ENCODE peak calls at places on chromosomes 13 and 19, in five cellular contexts. T, R, F, W and H are unnamed samples.

GRCh38 chr19:17234911-17235617 is 9.0 kb downstream of the OCEL1 start:
- DNase-seq in T (no peak), R (peak; percentile 56), F (no peak), W (peak; percentile 71), H (peak; percentile 79)

GRCh38 chr13:26722321-26722720 is 38.3 kb downstream of the GPR12 start:
- DNase-seq in T (no peak), R (no peak), F (no peak), W (no peak), H (no peak)

GRCh38 chr13:20475927-20476691 is 49.5 kb downstream of the CRYL1 start:
- DNase-seq in T (no peak), R (peak; percentile 79), F (no peak), W (no peak), H (peak; percentile 72)

GRCh38 chr19:7742991-7743390 is 4.3 kb downstream of the CD209 start:
- DNase-seq in T (peak; percentile 28), R (no peak), F (no peak), W (no peak), H (no peak)

GRCh38 chr13:43122706-43123268 is 99.4 kb downstream of the DNAJC15 start:
- DNase-seq in T (peak; percentile 42), R (no peak), F (peak; percentile 53), W (no peak), H (no peak)

GRCh38 chr13:46100191-46100877 is 4.5 kb downstream of the CPB2 start:
- DNase-seq in T (no peak), R (peak; percentile 23), F (no peak), W (no peak), H (no peak)

GRCh38 chr13:110163020-110163658 is 143.8 kb downstream of the COL4A1 start:
- DNase-seq in T (no peak), R (no peak), F (no peak), W (no peak), H (no peak)

GRCh38 chr19:28603453-28603852 is 609.5 kb downstream of the UQCRFS1 start:
- DNase-seq in T (no peak), R (no peak), F (no peak), W (no peak), H (no peak)

GRCh38 chr19:33384983-33385382 is 11.5 kb downstream of the CEBPG start:
- DNase-seq in T (no peak), R (no peak), F (no peak), W (no peak), H (no peak)

GRCh38 chr19:30621326-30621920 is 249.2 kb downstream of the ZNF536 start:
- DNase-seq in T (no peak), R (no peak), F (peak; percentile 74), W (no peak), H (no peak)

GRCh38 chr13:93776936-93777335 is 550.3 kb downstream of the GPC6 start:
- DNase-seq in T (no peak), R (peak; percentile 71), F (no peak), W (no peak), H (no peak)

GRCh38 chr13:67223742-67224141 is 6.4 kb downstream of the PCDH9 start:
- DNase-seq in T (no peak), R (no peak), F (no peak), W (no peak), H (no peak)

GRCh38 chr13:111668451-111668850 is 348.0 kb downstream of the TEX29 start:
- DNase-seq in T (no peak), R (no peak), F (no peak), W (no peak), H (no peak)

GRCh38 chr19:17616961-17617806 is 61.7 kb downstream of the COLGALT1 start:
- DNase-seq in T (no peak), R (no peak), F (peak; percentile 30), W (no peak), H (no peak)

GRCh38 chr13:41458187-41458938 is 1.0 kb downstream of the RGCC start:
- DNase-seq in T (no peak), R (no peak), F (no peak), W (peak; percentile 75), H (peak; percentile 72)

GRCh38 chr13:41459754-41460111 is 2.4 kb downstream of the RGCC start:
- DNase-seq in T (no peak), R (no peak), F (no peak), W (no peak), H (no peak)

GRCh38 chr13:41457589-41458186 is 338 bp downstream of the RGCC start:
- DNase-seq in T (no peak), R (no peak), F (no peak), W (peak; percentile 62), H (peak; percentile 60)

GRCh38 chr13:41460930-41461329 is 3.6 kb downstream of the RGCC start:
- DNase-seq in T (no peak), R (no peak), F (no peak), W (no peak), H (no peak)

GRCh38 chr13:41458939-41459753 is 1.8 kb downstream of the RGCC start:
- DNase-seq in T (no peak), R (peak; percentile 82), F (no peak), W (peak; percentile 65), H (no peak)
- H3K4me3 ChIP-seq in T (peak overlapping the region; percentile 94), R (peak overlapping the region; percentile 70), F (no peak overlapping the region), W (peak overlapping the region; percentile 80), H (no peak overlapping the region)

DNA sequence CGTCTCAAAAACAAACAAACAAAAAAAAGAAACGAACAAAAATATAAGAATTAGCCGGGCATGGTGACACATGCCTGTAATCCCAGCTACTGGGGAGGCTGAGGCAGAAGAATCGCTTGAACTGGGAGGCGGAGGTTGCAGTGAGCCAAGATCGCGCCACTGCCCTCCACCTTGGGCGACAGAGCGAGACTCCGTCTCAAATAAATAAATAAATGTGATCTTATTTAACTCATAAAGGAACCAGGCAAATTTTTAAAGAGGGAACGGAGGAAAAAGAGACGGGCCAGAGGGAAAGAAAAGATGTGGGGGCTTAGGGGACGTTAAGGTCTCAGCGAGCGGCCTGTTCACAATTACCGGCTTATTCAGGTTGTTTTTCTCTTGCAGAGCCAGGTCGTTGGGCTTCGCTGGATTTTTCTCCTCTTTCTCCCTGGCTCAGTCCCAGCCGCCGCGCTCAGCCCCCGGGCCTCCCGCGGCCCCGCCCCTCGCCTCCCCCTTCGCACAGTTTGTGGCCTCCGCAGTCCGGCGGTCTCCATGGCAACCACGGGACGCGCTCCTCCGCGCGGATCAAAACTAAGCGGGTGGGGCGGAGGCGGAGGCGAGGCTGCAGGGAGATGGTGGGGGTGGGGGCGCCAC is 2.8 kb upstream of the CCDC8 start:
- DNase-seq in T (peak; percentile 49), R (peak; percentile 93), F (peak; percentile 96), W (peak; percentile 89), H (peak; percentile 71)
- H3K4me3 ChIP-seq in T (peak overlapping the region; percentile 56), R (peak overlapping the region; percentile 49), F (peak overlapping the region; percentile 58), W (peak overlapping the region; percentile 37), H (no peak overlapping the region)

GRCh38 chr13:98508280-98509074 is 68.4 kb downstream of the STK24 start:
- DNase-seq in T (no peak), R (peak; percentile 93), F (no peak), W (no peak), H (no peak)
- H3K4me3 ChIP-seq in T (no peak overlapping the region), R (no peak overlapping the region), F (no peak overlapping the region), W (no peak overlapping the region), H (no peak overlapping the region)

GRCh38 chr19:1069009-1069779 is 2.2 kb downstream of the ARHGAP45 start:
- DNase-seq in T (no peak), R (no peak), F (no peak), W (peak; percentile 94), H (peak; percentile 72)
- H3K4me3 ChIP-seq in T (peak overlapping the region; percentile 15), R (no peak overlapping the region), F (no peak overlapping the region), W (peak overlapping the region; percentile 73), H (no peak overlapping the region)

GRCh38 chr19:12872941-12873890 is 8.0 kb downstream of the DNASE2 start:
- DNase-seq in T (no peak), R (peak; percentile 62), F (peak; percentile 63), W (peak; percentile 83), H (peak; percentile 83)
- H3K4me3 ChIP-seq in T (no peak overlapping the region), R (peak overlapping the region; percentile 24), F (no peak overlapping the region), W (peak overlapping the region; percentile 42), H (no peak overlapping the region)

GRCh38 chr13:99969368-99969933 is 2.1 kb downstream of the ZIC5 start:
- DNase-seq in T (no peak), R (no peak), F (peak; percentile 12), W (no peak), H (no peak)
- H3K4me3 ChIP-seq in T (peak overlapping the region; percentile 67), R (peak overlapping the region; percentile 69), F (peak overlapping the region; percentile 73), W (peak overlapping the region; percentile 22), H (no peak overlapping the region)